ENCODE peak calls at places on chromosomes 4 and X, in five cellular contexts. I is activated T-helper 1 cell treated with anti-CD3 and anti-CD28 coated beads, Interleukin-2, amount 50 U/mL, for 16 hours; V is iPS-NIHi11; D is NCI-H1694; R is neural crest cell. O is an unnamed sample.
A peak's percentile ranks its signal among the peaks of the same experiment; 100 is the strongest.

GRCh38 chrX:21004835-21005234 is 369.4 kb upstream of the CNKSR2 start:
- DNase-seq in I (no peak), V (no peak), D (no peak), R (no peak), O (no peak)

GRCh38 chr4:44760142-44760898 is 34.0 kb upstream of the GNPDA2 start:
- DNase-seq in I (no peak), V (peak; percentile 19), D (peak; percentile 26), R (peak; percentile 11), O (peak; percentile 52)

GRCh38 chrX:8364369-8365141 is 100.1 kb upstream of the VCX3B start:
- DNase-seq in I (no peak), V (peak; percentile 26), D (peak; percentile 37), R (peak; percentile 31), O (peak; percentile 68)

GRCh38 chr4:115920637-115921036 is 807.2 kb upstream of the NDST4 start:
- DNase-seq in I (no peak), V (no peak), D (no peak), R (no peak), O (no peak)

GRCh38 chrX:129557844-129558243 is 17.8 kb downstream of the OCRL start:
- DNase-seq in I (no peak), V (no peak), D (no peak), R (no peak), O (no peak)

GRCh38 chrX:52983526-52983925 is 25.2 kb upstream of the FAM156A start:
- DNase-seq in I (no peak), V (no peak), D (no peak), R (no peak), O (peak; percentile 47)

GRCh38 chrX:69124108-69124507 is 41.1 kb downstream of the PJA1 start:
- DNase-seq in I (no peak), V (no peak), D (no peak), R (no peak), O (no peak)

GRCh38 chr4:17094209-17094608 is 195.8 kb upstream of the LDB2 start:
- DNase-seq in I (no peak), V (no peak), D (no peak), R (no peak), O (no peak)

GRCh38 chrX:77446029-77446585 is 1.1 kb upstream of the FGF16 start:
- DNase-seq in I (no peak), V (peak; percentile 42), D (no peak), R (no peak), O (peak; percentile 48)

GRCh38 chrX:50718791-50719190 is 95.2 kb downstream of the SHROOM4 start:
- DNase-seq in I (no peak), V (no peak), D (no peak), R (no peak), O (no peak)

GRCh38 chr4:74370912-74371311 is 6.0 kb downstream of the EREG start:
- DNase-seq in I (no peak), V (peak; percentile 57), D (no peak), R (peak; percentile 18), O (peak; percentile 69)

GRCh38 chr4:163673848-163674702 is 179.6 kb downstream of the TMA16 start:
- DNase-seq in I (no peak), V (no peak), D (no peak), R (no peak), O (no peak)

GRCh38 chrX:11143931-11144678 is 33.0 kb downstream of the HCCS start:
- DNase-seq in I (peak; percentile 17), V (peak; percentile 47), D (peak; percentile 52), R (peak; percentile 53), O (peak; percentile 78)

GRCh38 chr4:158775091-158775651 is 6.3 kb downstream of the FNIP2 start:
- DNase-seq in I (no peak), V (no peak), D (no peak), R (no peak), O (no peak)

GRCh38 chr4:54513231-54513630 is 144.5 kb upstream of the KIT start:
- DNase-seq in I (no peak), V (no peak), D (no peak), R (no peak), O (no peak)

GRCh38 chr4:139656614-139657486 is 8.8 kb upstream of the MGST2 start:
- DNase-seq in I (peak; percentile 17), V (peak; percentile 77), D (peak; percentile 61), R (peak; percentile 49), O (peak; percentile 88)

GRCh38 chr4:184950926-184951325 is 67.4 kb upstream of the HELT start:
- DNase-seq in I (no peak), V (no peak), D (no peak), R (no peak), O (no peak)

GRCh38 chrX:26783512-26784225 is 567.7 kb downstream of the MAGEB5 start:
- DNase-seq in I (no peak), V (peak; percentile 7), D (peak; percentile 21), R (peak; percentile 26), O (peak; percentile 68)

GRCh38 chrX:53241558-53241957 is 16.6 kb upstream of the KDM5C start:
- DNase-seq in I (no peak), V (no peak), D (no peak), R (no peak), O (no peak)

GRCh38 chrX:38841766-38842165 is 40.5 kb downstream of the MID1IP1 start:
- DNase-seq in I (no peak), V (no peak), D (no peak), R (no peak), O (no peak)

GRCh38 chrX:105645667-105646354 is 176.5 kb upstream of the NRK start:
- DNase-seq in I (no peak), V (no peak), D (no peak), R (no peak), O (no peak)

GRCh38 chr4:85402371-85402770 is 72.6 kb upstream of the ARHGAP24 start:
- DNase-seq in I (no peak), V (no peak), D (no peak), R (no peak), O (no peak)

GRCh38 chrX:373641-374471 is 12.9 kb downstream of the PPP2R3B start:
- DNase-seq in I (no peak), V (peak; percentile 88), D (no peak), R (peak; percentile 35), O (peak; percentile 88)

GRCh38 chr4:173057906-173058305 is 110.7 kb upstream of the GALNT7 start:
- DNase-seq in I (no peak), V (no peak), D (no peak), R (no peak), O (no peak)

GRCh38 chr4:96736352-96736889 is 896.5 kb downstream of the PDHA2 start:
- DNase-seq in I (no peak), V (peak; percentile 62), D (no peak), R (no peak), O (peak; percentile 86)

GRCh38 chr4:165716472-165716871 is 156.6 kb upstream of the TLL1 start:
- DNase-seq in I (no peak), V (no peak), D (no peak), R (no peak), O (no peak)

GRCh38 chrX:66020578-66021406 is 19.1 kb downstream of the VSIG4 start:
- DNase-seq in I (no peak), V (no peak), D (no peak), R (no peak), O (no peak)

GRCh38 chrX:14832591-14832990 is 40.3 kb downstream of the FANCB start:
- DNase-seq in I (no peak), V (no peak), D (no peak), R (no peak), O (no peak)

GRCh38 chrX:68249904-68250303 is 183.4 kb downstream of the OPHN1 start:
- DNase-seq in I (no peak), V (no peak), D (no peak), R (no peak), O (no peak)

GRCh38 chrX:105781794-105782193 is 40.5 kb upstream of the NRK start:
- DNase-seq in I (no peak), V (no peak), D (no peak), R (no peak), O (no peak)

GRCh38 chr4:26412381-26413372 is 77.6 kb downstream of the CCKAR start:
- DNase-seq in I (no peak), V (no peak), D (no peak), R (no peak), O (peak; percentile 1)

GRCh38 chrX:38754102-38754790 is 47.0 kb upstream of the MID1IP1 start:
- DNase-seq in I (no peak), V (peak; percentile 11), D (peak; percentile 44), R (peak; percentile 22), O (peak; percentile 46)

GRCh38 chr4:125198916-125199315 is 115.8 kb upstream of the FAT4 start:
- DNase-seq in I (no peak), V (no peak), D (no peak), R (no peak), O (no peak)

GRCh38 chrX:140495739-140496138 is 9.1 kb downstream of the SOX3 start:
- DNase-seq in I (no peak), V (no peak), D (no peak), R (no peak), O (no peak)

GRCh38 chr4:108355523-108356208 is 186.9 kb upstream of the LEF1 start:
- DNase-seq in I (no peak), V (no peak), D (no peak), R (no peak), O (no peak)

GRCh38 chrX:13128104-13128503 is 83.7 kb upstream of the FAM9C start:
- DNase-seq in I (no peak), V (no peak), D (no peak), R (no peak), O (no peak)

GRCh38 chr4:2649604-2650114 is 106.5 kb downstream of the TNIP2 start:
- DNase-seq in I (no peak), V (no peak), D (no peak), R (no peak), O (no peak)

O was measured in neural progenitor cell.